ENCODE peak calls at places on chromosomes 4 and X, in ten cellular contexts. E is astrocyte, C is SW 1271, D is breast epithelium, T is GM13977, K is NCI-H460, B is left cardiac atrium, R is T-helper 2 cell, Y is amniotic stem cell, F is brain microvascular endothelial cell. U is an unnamed sample.

GRCh38 chrX:70908541-70908940 is at the start of gene TEX11:
- DNase-seq in K (no peak), T (no peak), Y (no peak), F (no peak), C (no peak), D (no peak), E (no peak), B (no peak), R (no peak), U (no peak)

GRCh38 chrX:120840826-120841225 is 34.8 kb downstream of the CT47B1 start:
- DNase-seq in F (peak; percentile 65), R (no peak), B (no peak), C (no peak), Y (peak; percentile 9), T (no peak), K (no peak), D (no peak), E (peak; percentile 66), U (peak; percentile 28)

GRCh38 chrX:69793260-69793935 is 177.5 kb downstream of the EDA start:
- DNase-seq in R (no peak), E (no peak), K (no peak), C (no peak), Y (no peak), B (no peak), D (no peak), T (no peak), F (no peak), U (no peak)

GRCh38 chrX:16300831-16301230 is 133.6 kb downstream of the MAGEB17 start:
- DNase-seq in R (no peak), T (no peak), B (no peak), F (no peak), D (no peak), E (no peak), Y (no peak), C (no peak), K (no peak), U (no peak)

GRCh38 chr4:174278467-174278866 is 5.0 kb downstream of the FBXO8 start:
- DNase-seq in T (no peak), Y (no peak), F (no peak), B (no peak), E (peak; percentile 12), R (no peak), D (no peak), C (no peak), K (no peak), U (no peak)

GRCh38 chrX:106752101-106752678 is 25.7 kb downstream of the RNF128 start:
- DNase-seq in Y (no peak), F (peak; percentile 12), E (no peak), K (no peak), D (no peak), R (no peak), T (no peak), B (no peak), C (no peak), U (peak; percentile 23)

GRCh38 chr4:139247241-139247640 is 32.8 kb downstream of the MGARP start:
- DNase-seq in F (peak; percentile 38), Y (no peak), R (no peak), E (peak; percentile 38), D (no peak), B (no peak), T (no peak), C (no peak), K (no peak), U (peak; percentile 56)

GRCh38 chrX:11109968-11110367 is 1.2 kb upstream of the HCCS start:
- DNase-seq in D (no peak), T (no peak), C (no peak), Y (no peak), F (no peak), K (no peak), B (no peak), R (no peak), E (no peak), U (no peak)

GRCh38 chr4:123064390-123064789 is 142.0 kb upstream of the NUDT6 start:
- DNase-seq in T (no peak), B (no peak), F (no peak), K (no peak), R (no peak), D (no peak), C (no peak), Y (no peak), E (peak; percentile 37), U (peak; percentile 30)

U was measured in ELR.